ENCODE peak calls at places on chromosomes 16 and 17, in five cellular contexts. One of them, this sample, is unnamed. For H3K9me3, the result is how much of the 10 kb centered on the place peaks cover.

GRCh38 chr16:28863929-28864886 is 565 bp downstream of the SH2B1 start:
- DNase-seq in endothelial cell of umbilical vein: peak
- DNase-seq in body of pancreas: peak
- DNase-seq in GM23248: peak
- DNase-seq in heart left ventricle: no peak
- DNase-seq in this sample: no peak

GRCh38 chr17:12983986-12984932 is 33.6 kb downstream of the ELAC2 start:
- DNase-seq in endothelial cell of umbilical vein: no peak
- DNase-seq in heart left ventricle: peak
- DNase-seq in GM23248: peak
- DNase-seq in body of pancreas: peak
- DNase-seq in this sample: no peak

GRCh38 chr17:81641825-81642489 is 5.0 kb downstream of the TSPAN10 start:
- DNase-seq in GM23248: peak
- DNase-seq in endothelial cell of umbilical vein: no peak
- DNase-seq in body of pancreas: no peak
- DNase-seq in heart left ventricle: no peak
- DNase-seq in this sample: no peak

GRCh38 chr16:30032083-30032819 is 1.2 kb upstream of the TLCD3B start:
- DNase-seq in body of pancreas: peak
- DNase-seq in GM23248: peak
- DNase-seq in heart left ventricle: no peak
- DNase-seq in endothelial cell of umbilical vein: peak
- DNase-seq in this sample: peak

GRCh38 chr16:19588661-19589060 is 33.2 kb downstream of the VPS35L start:
- DNase-seq in heart left ventricle: no peak
- DNase-seq in body of pancreas: no peak
- DNase-seq in GM23248: peak
- DNase-seq in endothelial cell of umbilical vein: peak
- DNase-seq in this sample: no peak

GRCh38 chr16:66975302-66975893 is 13.0 kb upstream of the CES4A start:
- DNase-seq in body of pancreas: no peak
- DNase-seq in heart left ventricle: no peak
- DNase-seq in GM23248: no peak
- DNase-seq in endothelial cell of umbilical vein: no peak
- DNase-seq in this sample: no peak

GRCh38 chr17:35479271-35479670 is 30.7 kb upstream of the SLFN13 start:
- DNase-seq in GM23248: no peak
- DNase-seq in heart left ventricle: no peak
- DNase-seq in endothelial cell of umbilical vein: no peak
- DNase-seq in body of pancreas: no peak
- DNase-seq in this sample: no peak

GRCh38 chr16:21166561-21166961 is 8.1 kb downstream of the LDAF1 start:
- DNase-seq in heart left ventricle: no peak
- DNase-seq in endothelial cell of umbilical vein: no peak
- DNase-seq in body of pancreas: no peak
- DNase-seq in GM23248: peak
- DNase-seq in this sample: no peak

GRCh38 chr16:49958474-49958873 is 66.6 kb upstream of the CNEP1R1 start:
- DNase-seq in body of pancreas: no peak
- DNase-seq in GM23248: no peak
- DNase-seq in heart left ventricle: no peak
- DNase-seq in endothelial cell of umbilical vein: no peak
- DNase-seq in this sample: no peak

GRCh38 chr16:10333321-10334032 is 52.4 kb upstream of the ATF7IP2 start:
- DNase-seq in body of pancreas: no peak
- DNase-seq in endothelial cell of umbilical vein: no peak
- DNase-seq in GM23248: no peak
- DNase-seq in heart left ventricle: no peak
- DNase-seq in this sample: peak

GRCh38 chr16:53925011-53925410 is 221.1 kb downstream of the FTO start:
- DNase-seq in body of pancreas: no peak
- DNase-seq in GM23248: no peak
- DNase-seq in endothelial cell of umbilical vein: no peak
- DNase-seq in heart left ventricle: no peak
- DNase-seq in this sample: no peak

GRCh38 chr17:59369026-59369724 is 37.7 kb downstream of the YPEL2 start:
- DNase-seq in heart left ventricle: no peak
- DNase-seq in body of pancreas: no peak
- DNase-seq in GM23248: peak
- DNase-seq in endothelial cell of umbilical vein: no peak
- DNase-seq in this sample: no peak

GRCh38 chr16:56195151-56195550 is 3.9 kb downstream of the GNAO1 start:
- DNase-seq in GM23248: no peak
- DNase-seq in heart left ventricle: no peak
- DNase-seq in endothelial cell of umbilical vein: no peak
- DNase-seq in body of pancreas: no peak
- DNase-seq in this sample: no peak

GRCh38 chr16:83318390-83318789 is 489.4 kb upstream of the HSBP1 start:
- DNase-seq in GM23248: no peak
- DNase-seq in heart left ventricle: no peak
- DNase-seq in body of pancreas: no peak
- DNase-seq in endothelial cell of umbilical vein: no peak
- DNase-seq in this sample: no peak

GRCh38 chr16:53809088-53809951 is 105.4 kb downstream of the FTO start:
- DNase-seq in body of pancreas: no peak
- DNase-seq in endothelial cell of umbilical vein: no peak
- DNase-seq in heart left ventricle: no peak
- DNase-seq in GM23248: peak
- DNase-seq in this sample: no peak

GRCh38 chr16:54432481-54433229 is 146.1 kb upstream of the IRX3 start:
- DNase-seq in GM23248: no peak
- DNase-seq in heart left ventricle: no peak
- DNase-seq in endothelial cell of umbilical vein: no peak
- DNase-seq in body of pancreas: peak
- DNase-seq in this sample: no peak

DNA sequence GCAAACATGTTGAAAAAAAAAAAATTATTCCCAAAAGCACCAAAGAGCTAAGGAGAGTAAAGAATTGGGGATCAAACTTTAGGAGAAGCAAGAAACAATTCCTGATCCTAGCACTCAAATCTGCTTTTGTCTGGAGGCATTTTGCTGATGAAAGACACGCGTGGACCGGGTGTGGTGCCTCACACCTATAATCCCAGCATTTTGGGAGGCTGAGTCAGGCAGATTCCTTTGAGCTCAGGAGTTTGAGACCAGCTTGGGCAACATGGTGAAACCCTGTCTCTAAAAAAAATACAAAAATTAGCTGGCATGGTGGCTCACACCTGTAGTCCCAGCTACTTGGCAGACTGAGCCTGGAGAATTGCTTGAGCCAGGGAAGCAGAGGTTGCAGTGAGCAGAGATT is 35.4 kb downstream of the ZFP90 start:
- DNase-seq in GM23248: no peak
- DNase-seq in body of pancreas: no peak
- DNase-seq in heart left ventricle: no peak
- DNase-seq in endothelial cell of umbilical vein: no peak
- DNase-seq in this sample: no peak
- H3K9me3 ChIP-seq in GM23248: under half
- H3K9me3 ChIP-seq in body of pancreas: under half
- H3K9me3 ChIP-seq in heart left ventricle: half or more
- H3K9me3 ChIP-seq in endothelial cell of umbilical vein: under half
- H3K9me3 ChIP-seq in this sample: under half

GRCh38 chr17:56600246-56600645 is 6.7 kb downstream of the NOG start:
- DNase-seq in GM23248: no peak
- DNase-seq in endothelial cell of umbilical vein: no peak
- DNase-seq in heart left ventricle: no peak
- DNase-seq in body of pancreas: no peak
- DNase-seq in this sample: no peak

GRCh38 chr17:56598471-56598870 is 5.0 kb downstream of the NOG start:
- DNase-seq in heart left ventricle: no peak
- DNase-seq in endothelial cell of umbilical vein: no peak
- DNase-seq in body of pancreas: no peak
- DNase-seq in GM23248: peak
- DNase-seq in this sample: no peak

GRCh38 chr17:56597495-56597990 is 4.0 kb downstream of the NOG start:
- DNase-seq in GM23248: peak
- DNase-seq in body of pancreas: peak
- DNase-seq in endothelial cell of umbilical vein: no peak
- DNase-seq in heart left ventricle: no peak
- DNase-seq in this sample: no peak

GRCh38 chr17:56599093-56599492 is 5.6 kb downstream of the NOG start:
- DNase-seq in body of pancreas: no peak
- DNase-seq in GM23248: no peak
- DNase-seq in heart left ventricle: no peak
- DNase-seq in endothelial cell of umbilical vein: no peak
- DNase-seq in this sample: no peak

GRCh38 chr17:56599566-56599965 is 6.1 kb downstream of the NOG start:
- DNase-seq in body of pancreas: no peak
- DNase-seq in heart left ventricle: no peak
- DNase-seq in endothelial cell of umbilical vein: no peak
- DNase-seq in GM23248: no peak
- DNase-seq in this sample: no peak
- H3K4me3 ChIP-seq in body of pancreas: no peak
- H3K4me3 ChIP-seq in heart left ventricle: no peak
- H3K4me3 ChIP-seq in endothelial cell of umbilical vein: no peak
- H3K4me3 ChIP-seq in GM23248: no peak
- H3K4me3 ChIP-seq in this sample: no peak

DNA sequence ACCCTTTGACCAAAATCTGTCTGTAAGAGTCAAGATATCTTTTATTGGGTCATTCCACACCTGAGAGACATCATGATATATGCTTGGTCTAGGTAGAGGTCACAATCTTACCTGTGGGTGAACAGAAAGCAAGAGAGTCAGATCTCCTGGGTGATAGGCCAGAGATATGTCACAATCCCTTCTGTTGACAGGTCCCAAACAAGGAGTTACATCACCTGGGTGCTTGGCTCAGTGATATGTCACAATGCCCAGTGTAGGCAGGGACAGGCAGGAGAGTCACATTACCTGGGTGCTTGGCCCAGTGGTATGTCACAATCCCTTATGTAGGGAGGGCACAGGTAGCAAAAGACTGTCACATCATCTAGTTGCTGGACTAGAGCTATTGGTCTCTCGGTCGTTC is 1991.2 kb downstream of the TP53TG3F start:
- DNase-seq in endothelial cell of umbilical vein: no peak
- DNase-seq in body of pancreas: no peak
- DNase-seq in GM23248: no peak
- DNase-seq in heart left ventricle: no peak
- DNase-seq in this sample: no peak
- H3K9me3 ChIP-seq in endothelial cell of umbilical vein: under half
- H3K9me3 ChIP-seq in body of pancreas: under half
- H3K9me3 ChIP-seq in GM23248: under half
- H3K9me3 ChIP-seq in heart left ventricle: under half
- H3K9me3 ChIP-seq in this sample: under half

GRCh38 chr17:7850970-7851437 is 3.9 kb upstream of the TMEM88 start:
- DNase-seq in GM23248: no peak
- DNase-seq in endothelial cell of umbilical vein: no peak
- DNase-seq in body of pancreas: no peak
- DNase-seq in heart left ventricle: no peak
- DNase-seq in this sample: peak
- H3K4me3 ChIP-seq in GM23248: no peak
- H3K4me3 ChIP-seq in endothelial cell of umbilical vein: no peak
- H3K4me3 ChIP-seq in body of pancreas: no peak
- H3K4me3 ChIP-seq in heart left ventricle: no peak
- H3K4me3 ChIP-seq in this sample: no peak

DNA sequence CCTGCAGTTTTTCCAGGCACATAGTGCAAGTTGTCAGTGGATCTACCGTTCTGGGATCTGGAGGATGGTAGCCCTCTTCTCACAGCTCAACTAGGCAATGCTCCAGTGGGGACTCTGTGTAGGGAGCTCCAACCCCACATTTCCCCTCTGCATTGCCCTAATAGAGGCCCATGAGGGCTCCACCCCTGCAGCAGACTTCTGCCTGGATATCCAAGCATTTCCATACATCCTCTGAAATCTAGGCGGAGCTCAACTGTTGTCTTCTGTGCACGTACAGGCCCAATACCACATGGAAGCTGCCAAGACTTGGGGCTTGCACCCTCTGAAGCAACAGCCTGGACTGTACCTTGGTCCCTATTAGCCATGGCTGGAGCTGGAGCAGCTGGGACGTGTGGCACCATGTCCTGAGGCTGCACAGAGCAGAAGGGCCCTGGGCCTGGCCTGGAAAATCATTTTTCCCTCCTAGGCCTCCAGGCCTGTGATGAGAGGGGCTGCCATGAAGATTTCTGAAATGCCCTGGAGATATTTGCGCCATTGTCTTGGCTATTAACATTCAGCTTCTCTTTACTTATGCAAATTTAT is 10.9 kb upstream of the MILR1 start:
- DNase-seq in heart left ventricle: no peak
- DNase-seq in body of pancreas: no peak
- DNase-seq in endothelial cell of umbilical vein: no peak
- DNase-seq in GM23248: no peak
- DNase-seq in this sample: no peak
- H3K9me3 ChIP-seq in heart left ventricle: under half
- H3K9me3 ChIP-seq in body of pancreas: under half
- H3K9me3 ChIP-seq in endothelial cell of umbilical vein: under half
- H3K9me3 ChIP-seq in GM23248: under half
- H3K9me3 ChIP-seq in this sample: under half

GRCh38 chr17:29115906-29116651 is 64.1 kb downstream of the MYO18A start:
- DNase-seq in GM23248: peak
- DNase-seq in endothelial cell of umbilical vein: peak
- DNase-seq in heart left ventricle: no peak
- DNase-seq in body of pancreas: peak
- DNase-seq in this sample: no peak

GRCh38 chr17:29115435-29115834 is 64.8 kb downstream of the MYO18A start:
- DNase-seq in body of pancreas: no peak
- DNase-seq in endothelial cell of umbilical vein: no peak
- DNase-seq in heart left ventricle: no peak
- DNase-seq in GM23248: no peak
- DNase-seq in this sample: no peak

GRCh38 chr17:29116652-29117439 is 63.4 kb downstream of the MYO18A start:
- DNase-seq in heart left ventricle: peak
- DNase-seq in body of pancreas: peak
- DNase-seq in endothelial cell of umbilical vein: peak
- DNase-seq in GM23248: peak
- DNase-seq in this sample: peak

GRCh38 chr17:29119265-29119664 is 60.9 kb downstream of the MYO18A start:
- DNase-seq in GM23248: no peak
- DNase-seq in body of pancreas: no peak
- DNase-seq in heart left ventricle: no peak
- DNase-seq in endothelial cell of umbilical vein: no peak
- DNase-seq in this sample: no peak

DNA sequence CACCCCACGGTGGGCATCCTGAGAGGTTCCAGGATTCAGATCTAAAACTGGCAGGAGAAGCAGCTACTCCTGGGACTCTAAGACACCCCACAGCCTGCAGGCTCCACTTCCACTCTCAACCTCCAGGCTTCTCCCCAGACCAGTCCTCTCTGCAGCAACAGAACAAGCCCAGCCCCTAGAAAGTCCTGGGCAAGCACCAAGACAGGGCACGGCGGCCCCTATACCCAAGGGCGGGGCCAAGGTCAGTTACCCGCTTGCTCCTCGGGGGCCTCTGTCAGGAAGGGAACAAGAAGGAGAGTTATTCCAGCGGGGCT is 62.8 kb downstream of the MYO18A start:
- DNase-seq in heart left ventricle: no peak
- DNase-seq in body of pancreas: no peak
- DNase-seq in endothelial cell of umbilical vein: no peak
- DNase-seq in GM23248: no peak
- DNase-seq in this sample: no peak
- H3K4me3 ChIP-seq in heart left ventricle: no peak
- H3K4me3 ChIP-seq in body of pancreas: no peak
- H3K4me3 ChIP-seq in endothelial cell of umbilical vein: no peak
- H3K4me3 ChIP-seq in GM23248: no peak
- H3K4me3 ChIP-seq in this sample: no peak

DNA sequence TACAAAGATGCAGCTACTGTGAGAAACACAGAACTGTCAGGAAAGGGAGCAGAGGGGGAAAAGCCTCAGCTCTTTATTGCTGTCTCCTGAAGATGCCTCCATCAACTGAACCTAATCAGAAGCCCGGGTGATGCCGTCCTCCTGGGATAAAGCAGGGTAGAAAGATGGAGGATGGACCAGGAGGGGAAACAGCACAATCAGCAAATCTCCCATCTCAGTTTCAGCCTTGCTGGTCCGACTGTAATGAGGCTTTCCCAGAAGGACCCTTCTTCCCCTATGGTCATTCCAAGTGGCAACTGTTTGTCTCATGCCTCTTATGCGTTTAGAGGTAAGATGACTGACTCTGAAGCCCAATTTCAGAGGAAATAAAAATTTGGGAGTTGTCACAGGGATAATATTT is 24.3 kb downstream of the ZFP1 start:
- DNase-seq in heart left ventricle: no peak
- DNase-seq in GM23248: no peak
- DNase-seq in endothelial cell of umbilical vein: no peak
- DNase-seq in body of pancreas: no peak
- DNase-seq in this sample: no peak
- H3K9me3 ChIP-seq in heart left ventricle: half or more
- H3K9me3 ChIP-seq in GM23248: under half
- H3K9me3 ChIP-seq in endothelial cell of umbilical vein: under half
- H3K9me3 ChIP-seq in body of pancreas: under half
- H3K9me3 ChIP-seq in this sample: under half

This sample was measured in CD4-positive, alpha-beta memory T cell.